ENCODE peak calls at places on chromosomes 16 and 17, in five cellular contexts. A is NAMALWA; O is left ventricle myocardium inferior; J is activated CD4-positive, alpha-beta memory T cell treated with anti-CD3 and anti-CD28 coated beads, Interleukin-2, amount 10 ng/mL, durations not matched to agents 7 days and 5 days; E is progenitor cell of endocrine pancreas. G is an unnamed sample.

GRCh38 chr17:75060434-75061054 is 13.5 kb downstream of the KCTD2 start:
- DNase-seq in A (no peak), O (no peak), J (no peak), E (no peak), G (no peak)

GRCh38 chr17:7589204-7589868 is 558 bp downstream of the SOX15 start:
- DNase-seq in A (no peak), O (peak; percentile 87), J (peak; percentile 71), E (peak; percentile 58), G (peak; percentile 84)

GRCh38 chr16:80480664-80481063 is 60.1 kb upstream of the DYNLRB2 start:
- DNase-seq in A (no peak), O (no peak), J (no peak), E (no peak), G (no peak)

GRCh38 chr16:69494993-69495392 is 70.6 kb downstream of the CYB5B start:
- DNase-seq in A (peak; percentile 54), O (no peak), J (peak; percentile 47), E (no peak), G (peak; percentile 70)

GRCh38 chr17:64547354-64547753 is 40.6 kb downstream of the CEP95 start:
- DNase-seq in A (no peak), O (no peak), J (no peak), E (no peak), G (no peak)

GRCh38 chr16:52690468-52690867 is 143.5 kb upstream of the TOX3 start:
- DNase-seq in A (no peak), O (no peak), J (no peak), E (no peak), G (no peak)

GRCh38 chr17:27336217-27336616 is 42.3 kb downstream of the WSB1 start:
- DNase-seq in A (no peak), O (no peak), J (no peak), E (no peak), G (no peak)

GRCh38 chr17:3914319-3914685 is 2.0 kb downstream of the P2RX1 start:
- DNase-seq in A (peak; percentile 87), O (no peak), J (no peak), E (no peak), G (no peak)

GRCh38 chr17:34582185-34582900 is 3.0 kb downstream of the TMEM132E start:
- DNase-seq in A (no peak), O (no peak), J (no peak), E (no peak), G (no peak)

GRCh38 chr17:35486920-35487727 is 38.6 kb upstream of the SLFN13 start:
- DNase-seq in A (no peak), O (peak; percentile 41), J (peak; percentile 76), E (no peak), G (peak; percentile 91)

GRCh38 chr17:15944720-15945492 is at the start of gene ADORA2B:
- DNase-seq in A (no peak), O (peak; percentile 58), J (peak; percentile 34), E (peak; percentile 69), G (peak; percentile 84)

GRCh38 chr16:24013733-24014645 is 178.2 kb downstream of the PRKCB start:
- DNase-seq in A (peak; percentile 99), O (no peak), J (peak; percentile 61), E (no peak), G (peak; percentile 67)

G was measured in activated CD8-positive, alpha-beta memory T cell treated with anti-CD3 and anti-CD28 coated beads, Interleukin-2, amount 50 U/mL, for 48 hours.